ENCODE peak calls at places on chromosomes 1 and 21, in four cellular contexts. H is K562, D is GM23248, U is H9. M is an unnamed sample.

GRCh38 chr1:59815892-59816291 is 1.1 kb downstream of the HOOK1 start:
- DNase-seq in H (no peak), U (no peak), D (no peak), M (no peak)

GRCh38 chr1:6075747-6076146 is 30.1 kb downstream of the KCNAB2 start:
- DNase-seq in D (no peak), U (no peak), H (peak), M (no peak)

GRCh38 chr1:209678981-209679539 is 3.8 kb downstream of the G0S2 start:
- DNase-seq in D (no peak), U (no peak), H (no peak), M (no peak)

GRCh38 chr1:62312698-62313097 is 6.5 kb downstream of the KANK4 start:
- DNase-seq in H (no peak), U (no peak), D (no peak), M (no peak)

GRCh38 chr1:71086331-71086730 is 5.5 kb upstream of the ZRANB2 start:
- DNase-seq in U (no peak), D (peak), H (no peak), M (peak)

GRCh38 chr1:178323067-178323466 is 173.7 kb downstream of the CLEC20A start:
- DNase-seq in H (no peak), D (no peak), U (no peak), M (no peak)

GRCh38 chr1:226608699-226609505 is 60.3 kb downstream of the STUM start:
- DNase-seq in H (peak), U (peak), D (peak), M (peak)

GRCh38 chr1:98053471-98054366 is 132.9 kb upstream of the DPYD start:
- DNase-seq in D (peak), U (peak), H (peak), M (peak)

GRCh38 chr1:91891486-91891885 is 5.5 kb upstream of the TGFBR3 start:
- DNase-seq in H (no peak), U (no peak), D (peak), M (no peak)

GRCh38 chr1:21672478-21673276 is 3.5 kb upstream of the RAP1GAP start:
- DNase-seq in H (peak), U (peak), D (peak), M (peak)

GRCh38 chr1:36349241-36349671 is 25.8 kb upstream of the EVA1B start:
- DNase-seq in D (peak), U (no peak), H (no peak), M (peak)

GRCh38 chr1:193562121-193562520 is 375.7 kb upstream of the B3GALT2 start:
- DNase-seq in U (peak), H (no peak), D (no peak), M (no peak)

GRCh38 chr1:17909634-17910033 is 154.5 kb downstream of the ACTL8 start:
- DNase-seq in D (peak), H (no peak), U (peak), M (no peak)

GRCh38 chr1:86788300-86789206 is 84.2 kb downstream of the SH3GLB1 start:
- DNase-seq in U (no peak), D (peak), H (peak), M (peak)

GRCh38 chr21:24259241-24259640 is 1348.0 kb downstream of the MRPL39 start:
- DNase-seq in H (no peak), U (no peak), D (no peak), M (no peak)

GRCh38 chr1:172390620-172391491 is 29.6 kb upstream of the C1orf105 start:
- DNase-seq in U (peak), D (peak), H (no peak), M (no peak)

GRCh38 chr1:94801919-94802546 is 18.1 kb upstream of the SLC44A3 start:
- DNase-seq in H (peak), D (peak), U (peak), M (peak)

GRCh38 chr1:119367332-119368124 is 1.1 kb upstream of the HAO2 start:
- DNase-seq in D (peak), H (peak), U (no peak), M (peak)

GRCh38 chr1:166133276-166133841 is 33.4 kb downstream of the FAM78B start:
- DNase-seq in U (no peak), H (peak), D (no peak), M (no peak)

GRCh38 chr1:77670330-77670729 is 12.1 kb downstream of the ZZZ3 start:
- DNase-seq in D (no peak), U (no peak), H (no peak), M (no peak)

GRCh38 chr1:3905953-3906671 is 6.0 kb upstream of the C1orf174 start:
- DNase-seq in D (no peak), H (peak), U (no peak), M (no peak)

DNA sequence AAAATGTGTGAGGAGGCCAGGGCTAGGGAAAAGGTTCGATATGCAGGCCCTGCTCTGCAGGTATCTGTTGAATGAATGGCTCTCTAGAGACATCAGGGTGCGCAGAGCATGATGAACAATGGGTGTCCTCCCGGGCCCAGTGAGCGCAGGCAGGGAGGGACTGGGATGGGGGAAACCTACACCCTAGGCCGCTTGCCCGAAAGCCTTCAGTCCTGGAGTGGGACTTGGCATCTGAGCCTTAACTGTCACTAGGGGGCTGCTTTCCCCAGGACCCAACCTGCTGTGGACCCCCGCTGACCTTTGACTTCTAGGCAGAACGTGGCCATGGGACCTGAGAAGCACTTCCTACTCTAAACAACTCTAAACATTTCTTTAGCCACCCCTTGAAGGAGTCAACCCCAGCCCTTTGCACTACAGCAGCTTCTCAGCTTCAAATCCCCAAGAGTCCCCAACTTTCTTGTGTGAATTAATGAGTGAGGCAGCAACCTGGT is 444 bp upstream of the MAP3K6 start:
- DNase-seq in U (no peak), D (no peak), H (no peak), M (no peak)
- H3K27ac ChIP-seq in U (no peak), D (peak), H (peak), M (no peak)

GRCh38 chr21:43605320-43606244 is 53.7 kb downstream of the HSF2BP start:
- DNase-seq in U (no peak), H (no peak), D (no peak), M (no peak)

GRCh38 chr21:43608664-43609063 is 50.6 kb downstream of the HSF2BP start:
- DNase-seq in D (no peak), U (no peak), H (no peak), M (no peak)

GRCh38 chr21:43608225-43608624 is 51.1 kb downstream of the HSF2BP start:
- DNase-seq in U (no peak), H (no peak), D (peak), M (peak)

GRCh38 chr21:43611598-43612369 is 47.5 kb downstream of the HSF2BP start:
- DNase-seq in H (peak), D (peak), U (peak), M (peak)

GRCh38 chr21:43609501-43610340 is 49.6 kb downstream of the HSF2BP start:
- DNase-seq in H (no peak), D (no peak), U (no peak), M (peak)
- H2AFZ ChIP-seq in H (no peak), D (no peak), U (no peak), M (peak)

GRCh38 chr1:151056574-151056973 is 2.8 kb downstream of the CDC42SE1 start:
- DNase-seq in D (no peak), H (no peak), U (no peak), M (no peak)

GRCh38 chr1:151055581-151055980 is 3.8 kb downstream of the CDC42SE1 start:
- DNase-seq in H (no peak), U (no peak), D (no peak), M (no peak)

GRCh38 chr1:151051356-151052009 is 3.9 kb downstream of the C1orf56 start:
- DNase-seq in H (peak), D (no peak), U (no peak), M (no peak)

GRCh38 chr1:151056149-151056548 is 3.3 kb downstream of the CDC42SE1 start:
- DNase-seq in D (peak), U (no peak), H (no peak), M (no peak)

GRCh38 chr1:151054971-151055547 is 4.4 kb downstream of the CDC42SE1 start:
- DNase-seq in D (no peak), U (no peak), H (peak), M (no peak)
- H3K27ac ChIP-seq in D (no peak), U (no peak), H (peak), M (no peak)

DNA sequence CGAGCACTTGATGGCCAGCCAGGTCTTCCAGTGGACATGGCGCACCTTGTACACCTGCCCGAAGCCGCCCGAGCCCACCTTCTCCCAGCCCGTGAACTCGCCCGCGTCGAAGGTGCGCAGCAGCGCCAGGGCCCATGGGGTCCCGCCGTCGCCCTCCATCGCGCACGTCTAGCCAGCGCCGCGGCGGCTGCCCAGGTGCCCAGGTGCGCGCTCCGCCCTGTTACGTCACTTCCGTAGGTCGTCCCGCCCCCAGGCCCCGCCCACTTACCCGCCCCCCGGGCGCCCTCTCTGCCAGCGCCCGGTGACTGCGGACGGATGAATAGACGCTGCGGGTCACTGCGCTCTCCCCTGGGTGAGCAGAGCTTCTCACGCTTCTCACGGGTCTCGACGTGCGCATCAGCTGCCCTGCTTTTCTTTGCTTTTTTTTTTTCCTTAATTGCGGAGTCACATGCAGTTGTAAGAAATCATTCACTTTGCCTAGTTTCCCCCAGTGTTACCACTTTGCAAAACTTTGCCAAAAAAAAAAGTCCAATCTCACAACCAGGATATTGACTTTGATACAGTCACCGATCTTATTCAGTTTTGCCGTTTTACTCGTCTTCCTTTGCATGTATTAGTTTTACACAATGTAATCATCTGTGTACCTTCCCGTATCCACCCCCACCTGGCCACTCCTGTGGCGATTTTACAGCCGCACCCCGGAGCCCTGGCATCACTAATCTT is at the start of gene RIPK4:
- DNase-seq in U (peak), H (no peak), D (peak), M (no peak)
- H2AFZ ChIP-seq in U (no peak), H (no peak), D (peak), M (peak)